ENCODE peak calls at places on chromosomes 2 and 18, in five cellular contexts. U, Z, K, Y and G are unnamed samples. For H3K27me3 and H3K36me3, the result is how much of the 10 kb centered on the place peaks cover.

GRCh38 chr2:73268831-73269685 is 15.2 kb downstream of the FBXO41 start:
- DNase-seq in Y (peak), U (peak), Z (peak), K (peak), G (peak)

GRCh38 chr2:26245231-26245732 is 543 bp downstream of the HADHB start:
- DNase-seq in U (peak), Y (peak), Z (no peak), K (peak), G (peak)

GRCh38 chr2:192373244-192373643 is 178.5 kb upstream of the TMEFF2 start:
- DNase-seq in K (no peak), U (no peak), Y (no peak), Z (no peak), G (no peak)

GRCh38 chr2:173231042-173231441 is 123.6 kb upstream of the CDCA7 start:
- DNase-seq in Z (no peak), K (no peak), U (no peak), Y (no peak), G (no peak)

GRCh38 chr2:147351789-147352188 is 493.0 kb upstream of the ACVR2A start:
- DNase-seq in K (no peak), Y (no peak), U (no peak), Z (no peak), G (no peak)

GRCh38 chr18:72672364-72673151 is 128.4 kb upstream of the CBLN2 start:
- DNase-seq in Z (no peak), K (no peak), U (peak), Y (peak), G (peak)

GRCh38 chr2:74690571-74690970 is 36.5 kb downstream of the SEMA4F start:
- DNase-seq in U (peak), Y (peak), Z (peak), K (peak), G (peak)

GRCh38 chr2:219309278-219309677 is at the start of gene PTPRN:
- DNase-seq in K (no peak), Z (no peak), Y (peak), U (peak), G (no peak)

GRCh38 chr2:31504305-31504704 is 76.4 kb downstream of the SRD5A2 start:
- DNase-seq in Z (no peak), U (no peak), Y (no peak), K (no peak), G (no peak)

GRCh38 chr2:47483191-47483590 is 80.2 kb downstream of the MSH2 start:
- DNase-seq in K (no peak), Y (no peak), U (no peak), Z (no peak), G (no peak)

GRCh38 chr18:54775686-54776085 is 52.6 kb upstream of the RAB27B start:
- DNase-seq in K (peak), Z (peak), Y (peak), U (peak), G (no peak)

GRCh38 chr2:11481426-11481788 is 15.4 kb upstream of the E2F6 start:
- DNase-seq in K (no peak), Z (no peak), U (no peak), Y (no peak), G (no peak)

GRCh38 chr18:32010124-32010745 is 8.4 kb upstream of the RNF125 start:
- DNase-seq in U (no peak), Y (peak), Z (peak), K (no peak), G (no peak)

GRCh38 chr2:75476778-75477177 is 84.0 kb downstream of the EVA1A start:
- DNase-seq in U (peak), K (no peak), Y (peak), Z (no peak), G (no peak)

GRCh38 chr2:140392824-140393223 is 1612.6 kb upstream of the NXPH2 start:
- DNase-seq in Y (peak), K (no peak), Z (no peak), U (no peak), G (no peak)

GRCh38 chr2:186559848-186560247 is 30.0 kb upstream of the ITGAV start:
- DNase-seq in U (no peak), K (no peak), Z (no peak), Y (no peak), G (no peak)

GRCh38 chr2:112488201-112488600 is 6.2 kb downstream of the TTL start:
- DNase-seq in U (no peak), Y (no peak), Z (no peak), K (no peak), G (no peak)

GRCh38 chr2:96413067-96413722 is 77.6 kb downstream of the NCAPH start:
- DNase-seq in U (no peak), Y (no peak), Z (no peak), K (peak), G (no peak)

GRCh38 chr18:9337875-9338274 is 3.3 kb downstream of the TWSG1 start:
- DNase-seq in Y (peak), Z (no peak), K (no peak), U (peak), G (no peak)

GRCh38 chr2:69572640-69573039 is 70.9 kb downstream of the AAK1 start:
- DNase-seq in U (peak), Y (peak), Z (no peak), K (no peak), G (no peak)

DNA sequence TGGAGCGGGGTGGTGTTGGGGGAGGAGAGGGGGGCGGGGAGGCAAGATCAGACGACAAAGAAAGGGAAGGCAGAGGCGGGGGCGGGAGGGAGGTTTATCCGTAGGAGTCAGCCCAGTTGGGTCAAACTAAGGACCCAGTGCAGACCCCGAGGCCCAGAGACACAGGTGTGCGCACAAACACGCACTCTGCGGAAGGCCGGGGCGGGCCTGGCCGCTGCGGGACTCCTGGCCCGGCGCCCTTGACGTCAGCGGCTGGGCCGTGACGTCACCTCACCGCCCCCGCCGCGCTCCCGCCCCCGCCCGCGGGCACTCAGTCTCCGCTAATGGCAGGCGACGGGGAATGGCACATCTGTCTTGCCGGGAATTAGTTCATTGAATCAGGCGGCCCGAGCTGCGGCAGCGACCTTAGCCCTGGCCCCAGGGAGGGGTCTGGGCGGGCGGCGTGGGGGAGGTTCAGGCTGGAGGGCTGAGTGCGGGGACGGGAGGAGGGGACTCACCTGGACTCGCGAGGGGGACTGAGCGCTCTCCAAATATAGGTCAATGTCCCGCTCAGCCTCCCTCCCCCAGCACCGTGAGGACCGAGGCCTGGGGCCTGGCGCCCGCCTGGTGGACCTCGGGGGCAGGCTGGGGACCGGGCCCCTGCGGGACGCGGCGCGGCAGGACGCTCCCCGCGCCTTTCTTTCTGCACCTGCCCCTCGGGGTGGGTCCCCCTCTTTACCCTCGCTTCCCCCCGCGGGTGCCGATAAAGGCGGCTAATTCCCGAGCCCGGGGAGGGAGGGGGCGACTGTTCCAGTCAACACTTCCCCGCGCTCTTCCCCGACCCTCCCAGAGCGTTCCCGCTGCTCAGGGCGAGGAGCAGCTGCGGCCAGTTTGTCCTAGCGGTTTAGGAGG is 15.5 kb upstream of the ECEL1 start:
- DNase-seq in K (peak), Z (no peak), U (peak), Y (peak), G (no peak)
- H3K27me3 ChIP-seq in K (half or more), Z (under half), U (half or more), Y (under half), G (under half)

GRCh38 chr2:7765236-7765635 is 848.0 kb downstream of the RNF144A start:
- DNase-seq in K (no peak), Z (no peak), Y (peak), U (no peak), G (no peak)
- H2AFZ ChIP-seq in K (no peak), Z (no peak), Y (no peak), U (no peak), G (no peak)

GRCh38 chr2:60540054-60540453 is 13.4 kb downstream of the BCL11A start:
- DNase-seq in Y (no peak), K (no peak), U (no peak), Z (no peak), G (no peak)
- H3K36me3 ChIP-seq in Y (under half), K (under half), U (under half), Z (under half), G (under half)

DNA sequence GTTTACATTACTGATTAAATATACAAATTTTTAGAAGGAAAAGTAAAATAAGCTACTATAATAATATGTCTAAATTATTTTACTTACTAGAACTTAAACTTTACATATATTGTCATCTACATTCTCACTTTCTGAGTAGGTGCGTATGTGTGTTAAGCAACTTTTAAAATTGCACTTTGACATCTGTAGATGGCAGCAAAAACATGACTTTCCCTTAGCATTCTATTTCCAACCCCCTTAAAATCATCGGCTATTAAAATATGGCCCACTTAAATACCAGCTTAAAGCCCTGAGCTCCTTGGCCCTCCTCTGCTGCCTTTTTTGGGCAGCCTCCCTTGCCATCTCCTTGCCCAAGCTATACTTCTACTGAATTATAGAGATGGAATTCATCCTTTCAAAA is 78.0 kb downstream of the UPP2 start:
- DNase-seq in K (no peak), Z (peak), Y (peak), U (peak), G (no peak)
- H3K27me3 ChIP-seq in K (under half), Z (under half), Y (under half), U (under half), G (under half)

GRCh38 chr2:145006957-145007672 is 487.2 kb upstream of the ZEB2 start:
- DNase-seq in U (peak), Y (peak), K (peak), Z (no peak), G (no peak)
- H2AFZ ChIP-seq in U (peak), Y (peak), K (peak), Z (no peak), G (no peak)